ENCODE peak calls at places on chromosomes 1 and 21, in six cellular contexts. S is A673, F is fibroblast of lung, C is heart right ventricle, U is tibial artery, D is choroid plexus epithelial cell. P is an unnamed sample.

GRCh38 chr1:175002910-175003517 is 3.3 kb downstream of the CACYBP start:
- DNase-seq in F (no peak), C (no peak), U (no peak), D (no peak), S (no peak), P (no peak)

GRCh38 chr1:3024588-3024987 is 3.3 kb downstream of the ACTRT2 start:
- DNase-seq in F (no peak), D (no peak), U (no peak), S (no peak), C (no peak), P (no peak)

GRCh38 chr1:227937031-227937430 is 10.7 kb downstream of the WNT9A start:
- DNase-seq in S (no peak), U (no peak), F (no peak), C (no peak), D (no peak), P (peak; percentile 16)

GRCh38 chr21:22725436-22725835 is 1727.2 kb downstream of the NCAM2 start:
- DNase-seq in F (no peak), U (no peak), D (no peak), S (no peak), C (no peak), P (no peak)

GRCh38 chr21:31986035-31986856 is 113.4 kb downstream of the HUNK start:
- DNase-seq in S (no peak), C (no peak), F (no peak), U (no peak), D (no peak), P (no peak)

GRCh38 chr1:166920561-166921475 is 44.8 kb upstream of the TADA1 start:
- DNase-seq in S (no peak), F (no peak), U (no peak), C (peak; percentile 26), D (no peak), P (no peak)

GRCh38 chr1:156103521-156103947 is 11.0 kb upstream of the LMNA start:
- DNase-seq in U (peak; percentile 70), D (no peak), F (peak; percentile 68), S (peak; percentile 57), C (no peak), P (no peak)

GRCh38 chr21:32413697-32414578 is 1.4 kb downstream of the EVA1C start:
- DNase-seq in F (peak; percentile 67), C (no peak), S (peak; percentile 39), U (peak; percentile 41), D (peak; percentile 47), P (no peak)

GRCh38 chr1:32848354-32849063 is 22.2 kb downstream of the FNDC5 start:
- DNase-seq in D (no peak), U (no peak), F (no peak), C (no peak), S (no peak), P (no peak)

GRCh38 chr1:181099152-181100014 is 10.9 kb downstream of the IER5 start:
- DNase-seq in F (peak; percentile 62), D (peak; percentile 72), S (peak; percentile 93), C (no peak), U (no peak), P (no peak)

GRCh38 chr1:62337785-62338631 is 18.8 kb upstream of the KANK4 start:
- DNase-seq in C (no peak), F (peak; percentile 27), U (no peak), D (peak; percentile 55), S (no peak), P (no peak)

GRCh38 chr1:41752514-41753170 is 166.1 kb downstream of the HIVEP3 start:
- DNase-seq in S (no peak), D (no peak), F (no peak), C (no peak), U (no peak), P (no peak)

GRCh38 chr1:169115891-169116585 is 9.5 kb downstream of the ATP1B1 start:
- DNase-seq in D (peak; percentile 76), S (no peak), U (peak; percentile 37), F (no peak), C (peak; percentile 47), P (peak; percentile 73)

GRCh38 chr1:160163612-160164011 is 12.2 kb downstream of the ATP1A4 start:
- DNase-seq in U (no peak), C (no peak), F (no peak), S (no peak), D (no peak), P (no peak)

GRCh38 chr1:56645663-56646330 is 683 bp downstream of the PRKAA2 start:
- DNase-seq in U (peak; percentile 23), F (peak; percentile 8), S (no peak), C (no peak), D (no peak), P (no peak)

GRCh38 chr1:221234821-221235220 is 355.6 kb downstream of the HLX start:
- DNase-seq in U (no peak), D (no peak), C (no peak), F (peak; percentile 56), S (no peak), P (no peak)

DNA sequence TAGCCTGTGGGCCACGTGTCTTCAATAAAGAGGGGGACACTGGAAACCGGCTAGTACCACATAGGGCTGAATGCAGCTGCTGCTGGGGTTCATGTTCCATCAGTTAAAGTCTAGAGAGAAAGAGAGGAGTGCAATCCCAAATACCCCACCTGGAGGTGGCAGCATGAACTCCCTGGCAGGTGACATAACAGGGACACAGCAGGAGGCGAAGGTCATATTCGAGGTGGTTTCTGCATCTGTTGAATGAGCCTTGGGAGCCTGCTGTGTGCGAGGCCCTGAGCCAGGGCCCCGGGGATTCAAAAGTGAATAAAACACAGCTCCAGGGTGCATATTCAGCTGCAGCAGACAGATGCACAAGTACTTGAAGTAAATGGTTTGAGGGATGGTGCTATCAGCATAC is 456.9 kb downstream of the SETD4 start:
- DNase-seq in F (no peak), U (no peak), S (no peak), D (peak; percentile 16), C (no peak), P (no peak)
- TF ChIP-seq CTCF in F (no peak), U (no peak), S (no peak), D (peak; percentile 27), C (no peak), P (no peak)

DNA sequence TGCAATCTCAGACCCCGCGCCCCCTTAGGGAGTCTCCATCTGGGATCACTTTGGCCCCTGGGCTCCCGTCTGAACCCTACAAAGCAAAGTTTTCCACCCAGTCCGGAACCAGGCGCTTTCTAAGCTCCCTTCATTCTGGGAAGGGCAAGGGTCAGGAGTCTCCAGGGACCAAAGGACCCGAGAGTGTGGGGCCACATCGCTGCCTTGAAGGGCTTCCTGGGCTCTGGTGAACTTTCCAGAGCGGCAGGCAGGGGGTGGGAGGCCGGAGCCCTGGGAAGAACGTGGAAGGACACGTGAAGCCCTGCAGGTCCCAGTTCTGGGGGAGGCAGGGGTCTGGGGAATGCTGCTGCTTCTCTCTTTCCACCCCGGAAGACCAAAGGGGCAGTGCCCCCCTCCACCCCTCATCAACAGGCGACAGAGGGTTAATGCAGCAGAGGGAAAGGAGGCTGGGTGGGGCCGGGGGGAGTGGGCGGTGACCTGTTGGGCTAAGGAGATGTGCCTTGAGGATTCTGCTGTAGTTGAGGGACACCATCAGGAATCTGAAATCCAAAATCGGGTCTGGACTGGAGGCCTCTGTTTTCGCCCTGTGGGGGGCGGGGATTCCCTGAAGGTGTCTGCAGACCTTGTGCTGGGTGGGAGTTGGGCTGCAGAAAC is 734 bp downstream of the CDK18 start:
- DNase-seq in S (no peak), D (no peak), C (no peak), F (no peak), U (no peak), P (no peak)
- TF ChIP-seq CTCF in S (no peak), D (peak; percentile 15), C (no peak), F (no peak), U (peak; percentile 25), P (no peak)

DNA sequence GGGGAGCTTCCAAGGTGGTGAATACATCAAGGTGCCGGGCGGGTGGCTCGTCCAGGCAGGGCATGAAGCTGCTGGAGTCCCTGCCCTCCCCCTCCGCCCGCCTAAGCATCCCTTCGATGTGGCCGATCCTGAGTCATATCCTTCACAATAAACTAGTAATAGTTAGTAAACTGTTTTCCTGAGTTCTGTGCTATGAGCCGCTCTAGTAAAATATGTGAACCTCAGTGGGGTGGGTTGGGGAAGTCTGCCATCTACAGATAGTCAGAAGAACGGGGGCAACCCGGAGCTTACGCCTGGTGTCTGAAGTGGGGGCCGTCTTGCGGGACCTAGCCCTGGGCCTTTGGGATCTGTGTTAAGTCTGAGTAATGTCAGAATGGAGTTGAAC is 21.6 kb downstream of the C2CD2 start:
- DNase-seq in U (no peak), S (no peak), C (no peak), D (peak; percentile 79), F (peak; percentile 68), P (no peak)
- TF ChIP-seq CTCF in U (no peak), S (no peak), C (no peak), D (peak; percentile 59), F (no peak), P (peak; percentile 27)

GRCh38 chr1:40363721-40364120 is 9.8 kb upstream of the SMAP2 start:
- DNase-seq in D (no peak), U (no peak), S (peak; percentile 70), F (no peak), C (no peak), P (no peak)
- TF ChIP-seq CTCF in D (no peak), U (no peak), S (peak; percentile 27), F (no peak), C (no peak), P (no peak)

DNA sequence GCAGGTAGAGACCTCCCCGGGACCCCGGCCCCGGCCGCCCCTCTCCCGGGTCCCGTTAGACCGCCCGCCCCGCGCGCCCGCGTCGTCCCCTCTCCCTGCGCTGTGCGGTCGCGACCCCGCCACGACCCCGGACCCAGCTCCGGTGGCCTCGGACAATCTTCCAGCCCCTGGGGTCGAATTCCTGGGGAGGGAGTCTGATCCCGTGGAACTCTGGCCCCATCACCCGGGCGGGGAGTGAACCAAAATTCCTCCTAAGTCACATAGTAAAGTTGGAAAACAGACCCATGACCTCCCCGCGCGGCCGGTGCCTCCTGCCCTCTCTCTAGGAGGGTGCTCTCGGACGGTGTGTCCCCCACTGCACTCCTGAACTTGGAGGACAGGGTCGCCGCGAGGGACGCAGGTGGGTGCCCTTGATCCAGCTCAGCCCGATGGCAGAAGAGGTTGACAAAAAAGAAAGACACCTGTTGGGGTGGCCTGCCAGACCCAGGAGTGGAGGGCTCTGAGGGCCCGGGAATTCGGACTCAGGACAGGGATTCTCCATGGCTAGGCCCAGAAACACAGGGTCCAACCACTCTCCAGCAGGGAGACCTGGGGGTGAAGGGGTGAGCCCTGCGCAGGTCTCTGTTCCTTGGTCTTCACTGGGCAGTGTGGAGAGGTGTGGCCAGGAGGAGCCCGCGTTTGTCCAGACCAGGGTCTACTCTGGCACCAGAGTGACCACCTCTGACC is 451 bp downstream of the ADAMTSL4 start:
- DNase-seq in D (no peak), C (no peak), U (no peak), S (no peak), F (no peak), P (no peak)
- TF ChIP-seq CTCF in D (peak; percentile 3), C (no peak), U (no peak), S (no peak), F (no peak), P (no peak)

DNA sequence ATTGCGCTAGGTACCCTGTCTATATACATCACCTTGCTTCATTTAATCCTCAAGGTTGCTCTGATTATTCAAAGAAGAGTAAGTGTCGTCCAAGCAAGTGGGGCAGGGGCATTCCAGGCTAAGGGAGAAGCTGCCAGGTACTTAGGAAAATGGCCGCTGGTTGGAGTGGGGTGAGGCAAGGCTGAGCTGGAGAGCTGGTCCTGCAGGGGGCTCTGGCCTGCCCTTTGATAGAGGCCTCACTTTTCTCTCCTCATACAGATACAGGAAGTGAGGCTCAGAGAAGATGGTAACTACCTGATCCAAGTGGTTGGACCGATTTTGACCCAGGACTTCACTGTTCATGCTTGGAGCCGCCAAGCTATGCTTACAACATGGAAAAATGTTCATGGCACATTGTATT is 86.9 kb upstream of the ZBTB40 start:
- DNase-seq in S (no peak), F (no peak), D (no peak), C (no peak), U (no peak), P (no peak)
- TF ChIP-seq CTCF in S (no peak), F (no peak), D (no peak), C (no peak), U (no peak), P (no peak)

GRCh38 chr1:75342799-75343198 is 208.6 kb downstream of the LHX8 start:
- DNase-seq in D (no peak), S (peak; percentile 42), F (no peak), C (no peak), U (no peak), P (no peak)
- TF ChIP-seq CTCF in D (no peak), S (no peak), F (no peak), C (no peak), U (no peak), P (no peak)